ENCODE peak calls at places on chromosomes 4 and X, in seven cellular contexts. V is progenitor cell of endocrine pancreas, Y is sigmoid colon, B is fibroblast of pulmonary artery, T is GM13976, E is neural progenitor cell, P is RWPE1. O is an unnamed sample.
A peak's percentile ranks its signal among the peaks of the same experiment; 100 is the strongest.

GRCh38 chr4:169163495-169163894 is 107.3 kb downstream of the SH3RF1 start:
- DNase-seq in V (no peak), T (no peak), P (no peak), E (no peak), Y (no peak), B (no peak), O (no peak)

GRCh38 chr4:14871676-14872430 is 130.4 kb upstream of the CPEB2 start:
- DNase-seq in P (peak; percentile 2), V (no peak), T (no peak), E (peak; percentile 27), Y (no peak), B (no peak), O (no peak)

GRCh38 chr4:153018031-153018430 is 81.9 kb downstream of the FHDC1 start:
- DNase-seq in V (no peak), B (no peak), E (no peak), T (no peak), P (no peak), Y (no peak), O (no peak)

GRCh38 chr4:94350095-94350494 is 7.5 kb upstream of the HPGDS start:
- DNase-seq in P (no peak), E (no peak), T (no peak), Y (no peak), V (no peak), B (no peak), O (no peak)

GRCh38 chrX:2767631-2768455 is 16.0 kb downstream of the XG start:
- DNase-seq in Y (peak; percentile 90), V (no peak), P (peak; percentile 32), E (peak; percentile 52), B (peak; percentile 37), T (no peak), O (no peak)

GRCh38 chr4:171929477-171929876 is 116.3 kb downstream of the GALNTL6 start:
- DNase-seq in Y (no peak), V (no peak), P (no peak), B (no peak), T (no peak), E (no peak), O (no peak)

GRCh38 chrX:132565273-132565672 is 76.4 kb upstream of the MBNL3 start:
- DNase-seq in E (no peak), B (no peak), Y (no peak), T (no peak), P (no peak), V (no peak), O (no peak)

GRCh38 chr4:166078956-166079355 is 205.9 kb downstream of the TLL1 start:
- DNase-seq in E (peak; percentile 25), V (no peak), P (no peak), B (peak; percentile 39), T (no peak), Y (no peak), O (no peak)

GRCh38 chr4:122577808-122578781 is 42.8 kb downstream of the IL21 start:
- DNase-seq in T (peak; percentile 66), B (peak; percentile 62), P (peak; percentile 66), Y (no peak), E (peak; percentile 57), V (peak; percentile 26), O (no peak)

GRCh38 chrX:30141966-30142365 is 73.4 kb upstream of the MAGEB2 start:
- DNase-seq in E (peak; percentile 71), B (peak; percentile 58), V (no peak), Y (no peak), T (no peak), P (peak; percentile 1), O (no peak)

GRCh38 chrX:39149761-39150160 is 348.5 kb downstream of the MID1IP1 start:
- DNase-seq in T (peak; percentile 42), E (peak; percentile 70), V (peak; percentile 44), P (peak; percentile 3), Y (peak; percentile 77), B (peak; percentile 61), O (peak; percentile 28)

GRCh38 chr4:2928242-2929155 is 34.7 kb downstream of the NOP14 start:
- DNase-seq in V (no peak), P (no peak), E (no peak), T (no peak), B (no peak), Y (no peak), O (no peak)

GRCh38 chr4:7280906-7281305 is 88.6 kb downstream of the SORCS2 start:
- DNase-seq in Y (no peak), P (peak; percentile 82), T (no peak), V (no peak), B (no peak), E (no peak), O (no peak)

GRCh38 chr4:7381890-7382633 is 52.7 kb downstream of the PSAPL1 start:
- DNase-seq in E (no peak), T (no peak), B (no peak), V (no peak), Y (peak; percentile 44), P (no peak), O (no peak)

GRCh38 chr4:38160487-38161207 is 200.4 kb downstream of the PTTG2 start:
- DNase-seq in B (peak; percentile 99), E (peak; percentile 38), T (peak; percentile 82), Y (peak; percentile 72), V (no peak), P (peak; percentile 90), O (no peak)

GRCh38 chr4:70747874-70748273 is 26.1 kb downstream of the RUFY3 start:
- DNase-seq in P (no peak), E (no peak), B (peak; percentile 42), V (no peak), T (no peak), Y (no peak), O (no peak)

GRCh38 chr4:78254893-78255292 is 197.8 kb downstream of the FRAS1 start:
- DNase-seq in E (no peak), P (no peak), T (no peak), B (no peak), V (no peak), Y (no peak), O (no peak)

GRCh38 chr4:55906999-55907398 is 41.7 kb upstream of the CEP135 start:
- DNase-seq in V (no peak), T (no peak), Y (no peak), E (no peak), P (peak; percentile 67), B (peak; percentile 1), O (no peak)

GRCh38 chrX:41946230-41946629 is 22.9 kb upstream of the CASK start:
- DNase-seq in P (no peak), B (no peak), E (no peak), V (no peak), T (no peak), Y (no peak), O (no peak)

GRCh38 chr4:145736241-145736831 is 56.4 kb downstream of the C4orf51 start:
- DNase-seq in T (no peak), Y (peak; percentile 87), P (no peak), B (peak; percentile 59), V (no peak), E (no peak), O (no peak)

GRCh38 chr4:76905521-76905920 is 7.6 kb upstream of the SOWAHB start:
- DNase-seq in P (no peak), V (no peak), Y (no peak), E (no peak), T (no peak), B (peak; percentile 39), O (no peak)

GRCh38 chrX:71653344-71653743 is 14.0 kb upstream of the LOC101059915 start:
- DNase-seq in B (no peak), Y (no peak), P (no peak), E (no peak), T (no peak), V (no peak), O (no peak)

GRCh38 chrX:71652405-71652804 is 14.9 kb upstream of the LOC101059915 start:
- DNase-seq in P (peak; percentile 13), B (peak; percentile 68), Y (no peak), V (no peak), T (peak; percentile 44), E (peak; percentile 61), O (no peak)

GRCh38 chrX:71650333-71650969 is 16.9 kb upstream of the LOC101059915 start:
- DNase-seq in T (no peak), B (no peak), E (no peak), V (no peak), Y (no peak), P (no peak), O (no peak)
- TF ChIP-seq CTCF in T (peak; percentile 37), B (peak; percentile 11), E (no peak), V (peak; percentile 15), Y (no peak), P (no peak), O (no peak)

GRCh38 chrX:9873360-9873759 is 87.1 kb downstream of the SHROOM2 start:
- DNase-seq in B (no peak), T (no peak), Y (no peak), E (no peak), P (no peak), V (no peak), O (no peak)

GRCh38 chrX:9871871-9872270 is 85.6 kb downstream of the SHROOM2 start:
- DNase-seq in P (no peak), E (no peak), V (no peak), B (no peak), T (no peak), Y (no peak), O (no peak)

GRCh38 chrX:9874483-9874882 is 88.3 kb downstream of the SHROOM2 start:
- DNase-seq in P (peak; percentile 42), Y (no peak), V (no peak), T (no peak), E (no peak), B (no peak), O (no peak)

GRCh38 chrX:9875801-9876200 is 89.6 kb downstream of the SHROOM2 start:
- DNase-seq in B (no peak), V (no peak), P (no peak), E (no peak), T (no peak), Y (no peak), O (no peak)

DNA sequence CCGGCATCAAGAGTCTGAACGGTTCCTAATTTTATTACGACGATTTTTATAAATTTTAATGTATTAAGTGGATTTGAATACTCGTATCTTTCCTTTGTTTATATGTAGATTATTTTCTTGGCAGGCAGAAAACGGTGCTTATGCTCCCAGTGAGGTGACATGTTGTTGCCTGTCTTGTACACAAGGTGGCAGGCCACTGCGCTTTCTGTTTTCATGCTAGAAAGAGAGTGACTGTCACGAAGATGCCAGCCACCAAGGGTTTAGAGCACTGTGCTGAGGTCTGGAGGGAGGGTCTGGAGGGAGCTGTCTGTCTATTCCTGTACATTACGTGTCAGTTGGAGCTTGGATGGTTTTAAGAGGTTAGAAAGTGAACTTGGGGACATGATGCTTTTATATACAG is 87.7 kb downstream of the SHROOM2 start:
- DNase-seq in B (peak; percentile 50), T (peak; percentile 60), P (no peak), V (no peak), Y (no peak), E (peak; percentile 41), O (no peak)
- TF ChIP-seq CTCF in B (peak; percentile 53), T (peak; percentile 46), P (peak; percentile 26), V (peak; percentile 55), Y (no peak), E (peak; percentile 52), O (peak; percentile 22)

DNA sequence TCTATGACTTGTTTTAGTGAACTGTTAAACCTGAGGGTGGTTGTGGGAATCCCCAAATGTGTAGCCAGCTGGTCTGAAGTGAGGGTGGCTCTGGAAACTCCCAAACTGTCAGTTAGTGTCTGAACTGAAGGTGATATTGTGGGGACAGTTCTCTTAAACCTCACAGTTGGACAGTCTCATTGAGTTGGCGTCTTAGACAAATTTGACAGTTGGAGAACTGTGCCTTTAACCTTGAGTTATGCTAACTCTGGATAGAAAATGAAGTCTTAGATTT is 20.7 kb upstream of the CTSO start:
- DNase-seq in Y (no peak), V (no peak), T (peak; percentile 45), P (no peak), E (no peak), B (no peak), O (no peak)
- TF ChIP-seq CTCF in Y (no peak), V (no peak), T (no peak), P (no peak), E (no peak), B (no peak), O (no peak)

GRCh38 chr4:84451546-84451945 is 47.5 kb downstream of the NKX6-1 start:
- DNase-seq in E (peak; percentile 21), V (no peak), B (peak; percentile 12), T (no peak), P (no peak), Y (no peak), O (no peak)
- TF ChIP-seq CTCF in E (peak; percentile 77), V (peak; percentile 57), B (peak; percentile 52), T (no peak), P (peak; percentile 28), Y (no peak), O (no peak)